ENCODE peak calls at places on chromosomes 4 and X, in seven cellular contexts. One of them, this sample, is unnamed.

GRCh38 chr4:15434086-15434485 is 6.3 kb downstream of the C1QTNF7 start:
- DNase-seq in upper lobe of left lung: no peak
- DNase-seq in esophagus squamous epithelium: no peak
- DNase-seq in tibial nerve: no peak
- DNase-seq in endothelial cell: no peak
- DNase-seq in PC-3: no peak
- DNase-seq in stomach: no peak
- DNase-seq in this sample: no peak

GRCh38 chrX:18898517-18898916 is 85.4 kb downstream of the PHKA2 start:
- DNase-seq in upper lobe of left lung: no peak
- DNase-seq in esophagus squamous epithelium: no peak
- DNase-seq in tibial nerve: no peak
- DNase-seq in endothelial cell: no peak
- DNase-seq in PC-3: no peak
- DNase-seq in stomach: no peak
- DNase-seq in this sample: no peak

GRCh38 chr4:141563721-141564120 is 72.7 kb upstream of the IL15 start:
- DNase-seq in upper lobe of left lung: no peak
- DNase-seq in esophagus squamous epithelium: no peak
- DNase-seq in tibial nerve: no peak
- DNase-seq in endothelial cell: no peak
- DNase-seq in PC-3: peak
- DNase-seq in stomach: no peak
- DNase-seq in this sample: no peak

GRCh38 chrX:154436597-154437397 is at the start of gene GDI1:
- DNase-seq in upper lobe of left lung: peak
- DNase-seq in esophagus squamous epithelium: no peak
- DNase-seq in tibial nerve: no peak
- DNase-seq in endothelial cell: peak
- DNase-seq in PC-3: peak
- DNase-seq in stomach: peak
- DNase-seq in this sample: peak

GRCh38 chr4:138111462-138112000 is 130.6 kb downstream of the SLC7A11 start:
- DNase-seq in upper lobe of left lung: no peak
- DNase-seq in esophagus squamous epithelium: no peak
- DNase-seq in tibial nerve: no peak
- DNase-seq in endothelial cell: no peak
- DNase-seq in PC-3: peak
- DNase-seq in stomach: no peak
- DNase-seq in this sample: no peak

GRCh38 chr4:86934147-86934771 is 552 bp upstream of the AFF1 start:
- DNase-seq in upper lobe of left lung: no peak
- DNase-seq in esophagus squamous epithelium: no peak
- DNase-seq in tibial nerve: no peak
- DNase-seq in endothelial cell: no peak
- DNase-seq in PC-3: no peak
- DNase-seq in stomach: no peak
- DNase-seq in this sample: no peak

GRCh38 chr4:1767058-1767769 is 25.9 kb upstream of the FGFR3 start:
- DNase-seq in upper lobe of left lung: no peak
- DNase-seq in esophagus squamous epithelium: no peak
- DNase-seq in tibial nerve: no peak
- DNase-seq in endothelial cell: no peak
- DNase-seq in PC-3: no peak
- DNase-seq in stomach: no peak
- DNase-seq in this sample: no peak

GRCh38 chr4:81493895-81494490 is 22.3 kb upstream of the RASGEF1B start:
- DNase-seq in upper lobe of left lung: no peak
- DNase-seq in esophagus squamous epithelium: no peak
- DNase-seq in tibial nerve: no peak
- DNase-seq in endothelial cell: no peak
- DNase-seq in PC-3: no peak
- DNase-seq in stomach: no peak
- DNase-seq in this sample: no peak

GRCh38 chrX:107978707-107979307 is 3.4 kb downstream of the TEX13B start:
- DNase-seq in upper lobe of left lung: no peak
- DNase-seq in esophagus squamous epithelium: no peak
- DNase-seq in tibial nerve: no peak
- DNase-seq in endothelial cell: no peak
- DNase-seq in PC-3: peak
- DNase-seq in stomach: no peak
- DNase-seq in this sample: no peak

GRCh38 chr4:178387756-178388155 is 945.5 kb upstream of the AGA start:
- DNase-seq in upper lobe of left lung: no peak
- DNase-seq in esophagus squamous epithelium: no peak
- DNase-seq in tibial nerve: no peak
- DNase-seq in endothelial cell: no peak
- DNase-seq in PC-3: no peak
- DNase-seq in stomach: no peak
- DNase-seq in this sample: no peak

GRCh38 chr4:41883988-41884737 is 51.1 kb upstream of the TMEM33 start:
- DNase-seq in upper lobe of left lung: no peak
- DNase-seq in esophagus squamous epithelium: no peak
- DNase-seq in tibial nerve: no peak
- DNase-seq in endothelial cell: no peak
- DNase-seq in PC-3: peak
- DNase-seq in stomach: no peak
- DNase-seq in this sample: no peak
- TF ChIP-seq CTCF in upper lobe of left lung: no peak
- TF ChIP-seq CTCF in esophagus squamous epithelium: no peak
- TF ChIP-seq CTCF in tibial nerve: no peak
- TF ChIP-seq CTCF in endothelial cell: no peak
- TF ChIP-seq CTCF in PC-3: peak
- TF ChIP-seq CTCF in stomach: no peak
- TF ChIP-seq CTCF in this sample: no peak

GRCh38 chr4:139564502-139564901 is 8.5 kb upstream of the SETD7 start:
- DNase-seq in upper lobe of left lung: no peak
- DNase-seq in esophagus squamous epithelium: no peak
- DNase-seq in tibial nerve: no peak
- DNase-seq in endothelial cell: no peak
- DNase-seq in PC-3: no peak
- DNase-seq in stomach: no peak
- DNase-seq in this sample: no peak
- TF ChIP-seq CTCF in upper lobe of left lung: no peak
- TF ChIP-seq CTCF in esophagus squamous epithelium: no peak
- TF ChIP-seq CTCF in tibial nerve: no peak
- TF ChIP-seq CTCF in endothelial cell: no peak
- TF ChIP-seq CTCF in PC-3: no peak
- TF ChIP-seq CTCF in stomach: no peak
- TF ChIP-seq CTCF in this sample: no peak

GRCh38 chr4:41359069-41359769 is 102.5 kb downstream of the UCHL1 start:
- DNase-seq in upper lobe of left lung: peak
- DNase-seq in esophagus squamous epithelium: no peak
- DNase-seq in tibial nerve: no peak
- DNase-seq in endothelial cell: peak
- DNase-seq in PC-3: no peak
- DNase-seq in stomach: no peak
- DNase-seq in this sample: no peak
- TF ChIP-seq CTCF in upper lobe of left lung: peak
- TF ChIP-seq CTCF in esophagus squamous epithelium: no peak
- TF ChIP-seq CTCF in tibial nerve: no peak
- TF ChIP-seq CTCF in endothelial cell: no peak
- TF ChIP-seq CTCF in PC-3: peak
- TF ChIP-seq CTCF in stomach: no peak
- TF ChIP-seq CTCF in this sample: no peak

DNA sequence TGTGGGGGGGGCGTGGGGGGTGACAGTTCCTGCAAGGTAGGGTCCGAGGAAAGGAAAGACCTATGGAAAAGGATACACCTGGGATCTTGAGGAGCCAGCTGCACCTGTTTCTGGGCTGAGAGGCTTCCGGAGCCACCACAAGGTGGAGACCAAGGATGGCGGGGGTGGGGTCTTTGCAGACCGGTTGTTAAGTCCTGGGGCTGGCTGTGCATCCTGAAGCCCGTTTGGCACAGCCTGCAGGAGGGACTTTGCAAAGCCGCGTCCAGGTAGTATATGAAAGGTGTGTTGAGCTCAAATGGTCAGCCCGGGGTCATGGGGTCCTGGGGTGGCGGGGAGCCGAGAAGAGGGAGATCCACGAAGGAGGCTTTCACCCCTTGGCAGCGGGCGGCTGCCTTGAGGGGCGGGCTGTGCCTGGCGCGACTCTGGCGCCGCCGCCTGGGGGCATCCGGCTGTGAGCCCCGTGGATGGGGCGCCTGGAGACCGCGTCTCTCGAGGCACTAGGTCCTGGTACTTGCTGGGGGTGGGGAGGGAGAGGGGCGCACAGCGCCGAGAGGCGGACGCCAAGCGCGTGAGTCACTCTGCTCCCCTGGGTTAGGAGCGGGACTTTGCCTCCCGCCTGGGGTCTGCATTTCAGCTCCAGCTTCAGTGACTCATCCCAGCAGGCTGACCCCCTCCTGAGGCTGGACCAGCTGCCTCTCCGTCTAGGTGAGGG is 58.2 kb upstream of the DYNLT3 start:
- DNase-seq in upper lobe of left lung: peak
- DNase-seq in esophagus squamous epithelium: no peak
- DNase-seq in tibial nerve: no peak
- DNase-seq in endothelial cell: peak
- DNase-seq in PC-3: no peak
- DNase-seq in stomach: peak
- DNase-seq in this sample: peak
- TF ChIP-seq CTCF in upper lobe of left lung: no peak
- TF ChIP-seq CTCF in esophagus squamous epithelium: no peak
- TF ChIP-seq CTCF in tibial nerve: no peak
- TF ChIP-seq CTCF in endothelial cell: no peak
- TF ChIP-seq CTCF in PC-3: no peak
- TF ChIP-seq CTCF in stomach: no peak
- TF ChIP-seq CTCF in this sample: no peak

DNA sequence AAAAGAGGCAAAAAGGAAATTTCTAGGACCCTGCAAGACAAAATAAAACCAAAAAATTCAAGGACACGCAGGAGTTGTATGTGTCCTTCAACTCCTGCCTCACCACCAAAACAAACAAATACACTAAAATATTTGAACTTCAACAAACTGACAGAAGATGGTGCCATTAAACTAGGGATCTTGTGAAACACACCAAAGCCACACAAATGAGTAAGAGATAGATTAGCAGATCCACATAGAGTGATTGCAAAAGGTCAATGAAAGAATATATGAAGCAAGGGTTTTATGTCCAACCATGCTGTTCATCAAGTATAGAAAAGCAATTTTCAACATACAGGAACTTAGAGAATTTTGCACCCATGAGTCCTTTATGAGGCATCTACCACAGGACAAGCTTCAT is 40.1 kb upstream of the SCML1 start:
- DNase-seq in upper lobe of left lung: no peak
- DNase-seq in esophagus squamous epithelium: no peak
- DNase-seq in tibial nerve: no peak
- DNase-seq in endothelial cell: no peak
- DNase-seq in PC-3: peak
- DNase-seq in stomach: no peak
- DNase-seq in this sample: no peak
- TF ChIP-seq CTCF in upper lobe of left lung: no peak
- TF ChIP-seq CTCF in esophagus squamous epithelium: no peak
- TF ChIP-seq CTCF in tibial nerve: no peak
- TF ChIP-seq CTCF in endothelial cell: no peak
- TF ChIP-seq CTCF in PC-3: peak
- TF ChIP-seq CTCF in stomach: no peak
- TF ChIP-seq CTCF in this sample: no peak

GRCh38 chrX:150092549-150092948 is 154.3 kb upstream of the EOLA2 start:
- DNase-seq in upper lobe of left lung: no peak
- DNase-seq in esophagus squamous epithelium: no peak
- DNase-seq in tibial nerve: no peak
- DNase-seq in endothelial cell: no peak
- DNase-seq in PC-3: no peak
- DNase-seq in stomach: no peak
- DNase-seq in this sample: no peak
- TF ChIP-seq CTCF in upper lobe of left lung: no peak
- TF ChIP-seq CTCF in esophagus squamous epithelium: no peak
- TF ChIP-seq CTCF in tibial nerve: no peak
- TF ChIP-seq CTCF in endothelial cell: no peak
- TF ChIP-seq CTCF in PC-3: no peak
- TF ChIP-seq CTCF in stomach: no peak
- TF ChIP-seq CTCF in this sample: no peak

This sample was measured in activated CD8-positive, alpha-beta T cell treated with anti-CD3 and anti-CD28 coated beads for 36 hours.